ENCODE peak calls at places on chromosomes 7 and 10, in nine cellular contexts. One of them, this sample, is unnamed.

GRCh38 chr10:130018730-130019185 is 54.7 kb upstream of the EBF3 start:
- DNase-seq in stimulated activated CD8-positive, alpha-beta memory T cell treated with anti-CD3 and anti-CD28 coated beads, Interleukin-12 subunit alpha, Interleukin-12 subunit beta, amount 100 ng/mL, for 1 hour: no peak
- DNase-seq in endothelial cell: no peak
- DNase-seq in HTR-8/SVneo: no peak
- DNase-seq in thoracic aorta: no peak
- DNase-seq in HT1080: no peak
- DNase-seq in coronary artery: peak; percentile 61
- DNase-seq in activated CD8-positive, alpha-beta memory T cell treated with anti-CD3 and anti-CD28 coated beads, Interleukin-2, amount 50 U/mL, for 4 hours: no peak
- DNase-seq in cardiac muscle cell: no peak
- DNase-seq in this sample: no peak

GRCh38 chr7:40760997-40761396 is 626.2 kb downstream of the SUGCT start:
- DNase-seq in activated CD8-positive, alpha-beta memory T cell treated with anti-CD3 and anti-CD28 coated beads, Interleukin-2, amount 50 U/mL, for 4 hours: no peak
- DNase-seq in stimulated activated CD8-positive, alpha-beta memory T cell treated with anti-CD3 and anti-CD28 coated beads, Interleukin-12 subunit alpha, Interleukin-12 subunit beta, amount 100 ng/mL, for 1 hour: no peak
- DNase-seq in thoracic aorta: no peak
- DNase-seq in coronary artery: no peak
- DNase-seq in endothelial cell: no peak
- DNase-seq in HT1080: no peak
- DNase-seq in HTR-8/SVneo: no peak
- DNase-seq in cardiac muscle cell: no peak
- DNase-seq in this sample: no peak

GRCh38 chr7:155975490-155975889 is 163.2 kb upstream of the SHH start:
- DNase-seq in activated CD8-positive, alpha-beta memory T cell treated with anti-CD3 and anti-CD28 coated beads, Interleukin-2, amount 50 U/mL, for 4 hours: no peak
- DNase-seq in thoracic aorta: no peak
- DNase-seq in coronary artery: peak; percentile 19
- DNase-seq in cardiac muscle cell: no peak
- DNase-seq in stimulated activated CD8-positive, alpha-beta memory T cell treated with anti-CD3 and anti-CD28 coated beads, Interleukin-12 subunit alpha, Interleukin-12 subunit beta, amount 100 ng/mL, for 1 hour: no peak
- DNase-seq in endothelial cell: no peak
- DNase-seq in HT1080: no peak
- DNase-seq in HTR-8/SVneo: no peak
- DNase-seq in this sample: no peak

GRCh38 chr7:93817561-93817960 is 73.0 kb downstream of the TFPI2 start:
- DNase-seq in stimulated activated CD8-positive, alpha-beta memory T cell treated with anti-CD3 and anti-CD28 coated beads, Interleukin-12 subunit alpha, Interleukin-12 subunit beta, amount 100 ng/mL, for 1 hour: no peak
- DNase-seq in thoracic aorta: no peak
- DNase-seq in HTR-8/SVneo: no peak
- DNase-seq in coronary artery: no peak
- DNase-seq in cardiac muscle cell: peak; percentile 27
- DNase-seq in HT1080: peak; percentile 33
- DNase-seq in endothelial cell: no peak
- DNase-seq in activated CD8-positive, alpha-beta memory T cell treated with anti-CD3 and anti-CD28 coated beads, Interleukin-2, amount 50 U/mL, for 4 hours: no peak
- DNase-seq in this sample: no peak

GRCh38 chr10:49109669-49110335 is 5.5 kb downstream of the VSTM4 start:
- DNase-seq in activated CD8-positive, alpha-beta memory T cell treated with anti-CD3 and anti-CD28 coated beads, Interleukin-2, amount 50 U/mL, for 4 hours: no peak
- DNase-seq in thoracic aorta: no peak
- DNase-seq in endothelial cell: no peak
- DNase-seq in coronary artery: no peak
- DNase-seq in stimulated activated CD8-positive, alpha-beta memory T cell treated with anti-CD3 and anti-CD28 coated beads, Interleukin-12 subunit alpha, Interleukin-12 subunit beta, amount 100 ng/mL, for 1 hour: no peak
- DNase-seq in HTR-8/SVneo: no peak
- DNase-seq in cardiac muscle cell: peak; percentile 46
- DNase-seq in HT1080: no peak
- DNase-seq in this sample: no peak

GRCh38 chr7:19098510-19098909 is 18.9 kb downstream of the TWIST1 start:
- DNase-seq in HT1080: no peak
- DNase-seq in stimulated activated CD8-positive, alpha-beta memory T cell treated with anti-CD3 and anti-CD28 coated beads, Interleukin-12 subunit alpha, Interleukin-12 subunit beta, amount 100 ng/mL, for 1 hour: no peak
- DNase-seq in endothelial cell: no peak
- DNase-seq in HTR-8/SVneo: no peak
- DNase-seq in coronary artery: no peak
- DNase-seq in activated CD8-positive, alpha-beta memory T cell treated with anti-CD3 and anti-CD28 coated beads, Interleukin-2, amount 50 U/mL, for 4 hours: no peak
- DNase-seq in thoracic aorta: no peak
- DNase-seq in cardiac muscle cell: no peak
- DNase-seq in this sample: no peak

GRCh38 chr10:126115861-126116260 is 219.5 kb downstream of the FANK1 start:
- DNase-seq in HT1080: no peak
- DNase-seq in activated CD8-positive, alpha-beta memory T cell treated with anti-CD3 and anti-CD28 coated beads, Interleukin-2, amount 50 U/mL, for 4 hours: no peak
- DNase-seq in endothelial cell: no peak
- DNase-seq in stimulated activated CD8-positive, alpha-beta memory T cell treated with anti-CD3 and anti-CD28 coated beads, Interleukin-12 subunit alpha, Interleukin-12 subunit beta, amount 100 ng/mL, for 1 hour: no peak
- DNase-seq in thoracic aorta: no peak
- DNase-seq in cardiac muscle cell: no peak
- DNase-seq in HTR-8/SVneo: no peak
- DNase-seq in coronary artery: no peak
- DNase-seq in this sample: no peak

GRCh38 chr7:89223906-89224395 is 428.4 kb upstream of the TEX47 start:
- DNase-seq in HT1080: no peak
- DNase-seq in HTR-8/SVneo: no peak
- DNase-seq in stimulated activated CD8-positive, alpha-beta memory T cell treated with anti-CD3 and anti-CD28 coated beads, Interleukin-12 subunit alpha, Interleukin-12 subunit beta, amount 100 ng/mL, for 1 hour: no peak
- DNase-seq in thoracic aorta: no peak
- DNase-seq in cardiac muscle cell: no peak
- DNase-seq in coronary artery: no peak
- DNase-seq in endothelial cell: no peak
- DNase-seq in activated CD8-positive, alpha-beta memory T cell treated with anti-CD3 and anti-CD28 coated beads, Interleukin-2, amount 50 U/mL, for 4 hours: no peak
- DNase-seq in this sample: no peak

GRCh38 chr7:102146122-102146521 is 140.5 kb upstream of the SH2B2 start:
- DNase-seq in cardiac muscle cell: no peak
- DNase-seq in coronary artery: no peak
- DNase-seq in HT1080: no peak
- DNase-seq in stimulated activated CD8-positive, alpha-beta memory T cell treated with anti-CD3 and anti-CD28 coated beads, Interleukin-12 subunit alpha, Interleukin-12 subunit beta, amount 100 ng/mL, for 1 hour: no peak
- DNase-seq in thoracic aorta: no peak
- DNase-seq in endothelial cell: no peak
- DNase-seq in activated CD8-positive, alpha-beta memory T cell treated with anti-CD3 and anti-CD28 coated beads, Interleukin-2, amount 50 U/mL, for 4 hours: no peak
- DNase-seq in HTR-8/SVneo: no peak
- DNase-seq in this sample: peak; percentile 71

GRCh38 chr10:70699659-70700174 is 27.4 kb downstream of the ADAMTS14 start:
- DNase-seq in thoracic aorta: no peak
- DNase-seq in HT1080: no peak
- DNase-seq in stimulated activated CD8-positive, alpha-beta memory T cell treated with anti-CD3 and anti-CD28 coated beads, Interleukin-12 subunit alpha, Interleukin-12 subunit beta, amount 100 ng/mL, for 1 hour: no peak
- DNase-seq in HTR-8/SVneo: no peak
- DNase-seq in coronary artery: no peak
- DNase-seq in endothelial cell: no peak
- DNase-seq in cardiac muscle cell: no peak
- DNase-seq in activated CD8-positive, alpha-beta memory T cell treated with anti-CD3 and anti-CD28 coated beads, Interleukin-2, amount 50 U/mL, for 4 hours: no peak
- DNase-seq in this sample: no peak

GRCh38 chr10:97356918-97357317 is 22.4 kb upstream of the FRAT2 start:
- DNase-seq in cardiac muscle cell: no peak
- DNase-seq in stimulated activated CD8-positive, alpha-beta memory T cell treated with anti-CD3 and anti-CD28 coated beads, Interleukin-12 subunit alpha, Interleukin-12 subunit beta, amount 100 ng/mL, for 1 hour: no peak
- DNase-seq in thoracic aorta: no peak
- DNase-seq in HT1080: no peak
- DNase-seq in HTR-8/SVneo: no peak
- DNase-seq in coronary artery: no peak
- DNase-seq in endothelial cell: no peak
- DNase-seq in activated CD8-positive, alpha-beta memory T cell treated with anti-CD3 and anti-CD28 coated beads, Interleukin-2, amount 50 U/mL, for 4 hours: no peak
- DNase-seq in this sample: no peak

GRCh38 chr10:33010132-33011037 is 52.4 kb upstream of the ITGB1 start:
- DNase-seq in stimulated activated CD8-positive, alpha-beta memory T cell treated with anti-CD3 and anti-CD28 coated beads, Interleukin-12 subunit alpha, Interleukin-12 subunit beta, amount 100 ng/mL, for 1 hour: no peak
- DNase-seq in HTR-8/SVneo: peak; percentile 71
- DNase-seq in HT1080: peak; percentile 95
- DNase-seq in cardiac muscle cell: peak; percentile 88
- DNase-seq in activated CD8-positive, alpha-beta memory T cell treated with anti-CD3 and anti-CD28 coated beads, Interleukin-2, amount 50 U/mL, for 4 hours: no peak
- DNase-seq in thoracic aorta: no peak
- DNase-seq in endothelial cell: peak; percentile 22
- DNase-seq in coronary artery: no peak
- DNase-seq in this sample: no peak

GRCh38 chr10:110447886-110448285 is 49.8 kb upstream of the DUSP5 start:
- DNase-seq in cardiac muscle cell: peak; percentile 23
- DNase-seq in endothelial cell: no peak
- DNase-seq in HT1080: peak; percentile 27
- DNase-seq in coronary artery: peak; percentile 8
- DNase-seq in HTR-8/SVneo: no peak
- DNase-seq in thoracic aorta: no peak
- DNase-seq in stimulated activated CD8-positive, alpha-beta memory T cell treated with anti-CD3 and anti-CD28 coated beads, Interleukin-12 subunit alpha, Interleukin-12 subunit beta, amount 100 ng/mL, for 1 hour: no peak
- DNase-seq in activated CD8-positive, alpha-beta memory T cell treated with anti-CD3 and anti-CD28 coated beads, Interleukin-2, amount 50 U/mL, for 4 hours: no peak
- DNase-seq in this sample: no peak